ENCODE peak calls at places on chromosomes 7 and 10, in seven cellular contexts. One of them, this sample, is unnamed.

GRCh38 chr10:3704565-3705360 is 80.2 kb downstream of the KLF6 start:
- DNase-seq in stomach: no peak
- DNase-seq in H7: no peak
- DNase-seq in testis: no peak
- DNase-seq in mesenchymal stem cell: no peak
- DNase-seq in fibroblast of villous mesenchyme: no peak
- DNase-seq in Caco-2: no peak
- DNase-seq in this sample: no peak

GRCh38 chr7:33547880-33548279 is 357.5 kb upstream of the BMPER start:
- DNase-seq in H7: no peak
- DNase-seq in testis: no peak
- DNase-seq in fibroblast of villous mesenchyme: no peak
- DNase-seq in stomach: no peak
- DNase-seq in mesenchymal stem cell: peak; percentile 37
- DNase-seq in Caco-2: no peak
- DNase-seq in this sample: no peak

GRCh38 chr10:27410153-27410552 is 94.0 kb upstream of the RAB18 start:
- DNase-seq in mesenchymal stem cell: no peak
- DNase-seq in Caco-2: no peak
- DNase-seq in stomach: no peak
- DNase-seq in testis: no peak
- DNase-seq in fibroblast of villous mesenchyme: no peak
- DNase-seq in H7: no peak
- DNase-seq in this sample: no peak

GRCh38 chr7:102185796-102186195 is 100.9 kb upstream of the SH2B2 start:
- DNase-seq in H7: no peak
- DNase-seq in mesenchymal stem cell: no peak
- DNase-seq in fibroblast of villous mesenchyme: no peak
- DNase-seq in testis: no peak
- DNase-seq in stomach: no peak
- DNase-seq in Caco-2: no peak
- DNase-seq in this sample: no peak

GRCh38 chr7:123522061-123522460 is 12.3 kb downstream of the IQUB start:
- DNase-seq in testis: no peak
- DNase-seq in mesenchymal stem cell: peak; percentile 46
- DNase-seq in H7: no peak
- DNase-seq in Caco-2: peak; percentile 62
- DNase-seq in stomach: no peak
- DNase-seq in fibroblast of villous mesenchyme: no peak
- DNase-seq in this sample: no peak

GRCh38 chr10:124232686-124233545 is 139.5 kb upstream of the CHST15 start:
- DNase-seq in testis: peak; percentile 29
- DNase-seq in H7: no peak
- DNase-seq in mesenchymal stem cell: no peak
- DNase-seq in stomach: no peak
- DNase-seq in fibroblast of villous mesenchyme: no peak
- DNase-seq in Caco-2: peak; percentile 21
- DNase-seq in this sample: no peak

GRCh38 chr7:80060218-80060806 is 74.3 kb upstream of the GNAI1 start:
- DNase-seq in H7: peak; percentile 21
- DNase-seq in mesenchymal stem cell: peak; percentile 73
- DNase-seq in fibroblast of villous mesenchyme: peak; percentile 85
- DNase-seq in testis: no peak
- DNase-seq in Caco-2: no peak
- DNase-seq in stomach: no peak
- DNase-seq in this sample: no peak

GRCh38 chr7:19991936-19992335 is 218.5 kb upstream of the TMEM196 start:
- DNase-seq in testis: no peak
- DNase-seq in stomach: no peak
- DNase-seq in mesenchymal stem cell: no peak
- DNase-seq in H7: no peak
- DNase-seq in fibroblast of villous mesenchyme: peak; percentile 2
- DNase-seq in Caco-2: no peak
- DNase-seq in this sample: no peak

GRCh38 chr7:158779061-158779992 is 50.0 kb downstream of the ESYT2 start:
- DNase-seq in mesenchymal stem cell: no peak
- DNase-seq in stomach: peak; percentile 77
- DNase-seq in fibroblast of villous mesenchyme: no peak
- DNase-seq in H7: no peak
- DNase-seq in testis: peak; percentile 30
- DNase-seq in Caco-2: no peak
- DNase-seq in this sample: no peak

GRCh38 chr10:11430421-11431275 is 180.8 kb downstream of the USP6NL start:
- DNase-seq in mesenchymal stem cell: no peak
- DNase-seq in testis: no peak
- DNase-seq in stomach: no peak
- DNase-seq in Caco-2: no peak
- DNase-seq in H7: no peak
- DNase-seq in fibroblast of villous mesenchyme: no peak
- DNase-seq in this sample: peak; percentile 35

GRCh38 chr7:34190299-34190698 is 285.0 kb downstream of the BMPER start:
- DNase-seq in H7: no peak
- DNase-seq in stomach: no peak
- DNase-seq in mesenchymal stem cell: no peak
- DNase-seq in fibroblast of villous mesenchyme: no peak
- DNase-seq in testis: no peak
- DNase-seq in Caco-2: no peak
- DNase-seq in this sample: no peak

GRCh38 chr10:81978238-81978637 is 103.2 kb downstream of the NRG3 start:
- DNase-seq in testis: no peak
- DNase-seq in Caco-2: no peak
- DNase-seq in H7: peak; percentile 19
- DNase-seq in stomach: no peak
- DNase-seq in fibroblast of villous mesenchyme: peak; percentile 7
- DNase-seq in mesenchymal stem cell: peak; percentile 42
- DNase-seq in this sample: no peak

GRCh38 chr10:90288403-90288933 is 569.4 kb downstream of the HTR7 start:
- DNase-seq in testis: no peak
- DNase-seq in stomach: no peak
- DNase-seq in fibroblast of villous mesenchyme: peak; percentile 69
- DNase-seq in H7: peak; percentile 15
- DNase-seq in Caco-2: no peak
- DNase-seq in mesenchymal stem cell: peak; percentile 55
- DNase-seq in this sample: peak; percentile 46

GRCh38 chr10:62352356-62352963 is 21.7 kb upstream of the ZNF365 start:
- DNase-seq in Caco-2: no peak
- DNase-seq in fibroblast of villous mesenchyme: peak; percentile 14
- DNase-seq in testis: no peak
- DNase-seq in stomach: no peak
- DNase-seq in H7: no peak
- DNase-seq in mesenchymal stem cell: no peak
- DNase-seq in this sample: no peak

GRCh38 chr7:106597751-106598619 is 63.0 kb downstream of the CCDC71L start:
- DNase-seq in H7: no peak
- DNase-seq in stomach: no peak
- DNase-seq in mesenchymal stem cell: no peak
- DNase-seq in Caco-2: no peak
- DNase-seq in fibroblast of villous mesenchyme: no peak
- DNase-seq in testis: no peak
- DNase-seq in this sample: no peak

GRCh38 chr10:51640120-51640819 is 59.1 kb downstream of the CSTF2T start:
- DNase-seq in mesenchymal stem cell: no peak
- DNase-seq in Caco-2: no peak
- DNase-seq in fibroblast of villous mesenchyme: no peak
- DNase-seq in stomach: no peak
- DNase-seq in H7: no peak
- DNase-seq in testis: no peak
- DNase-seq in this sample: no peak

GRCh38 chr7:155372782-155373358 is 75.2 kb downstream of the INSIG1 start:
- DNase-seq in mesenchymal stem cell: no peak
- DNase-seq in Caco-2: no peak
- DNase-seq in stomach: no peak
- DNase-seq in H7: no peak
- DNase-seq in fibroblast of villous mesenchyme: no peak
- DNase-seq in testis: no peak
- DNase-seq in this sample: peak; percentile 77

GRCh38 chr10:35594115-35594849 is 10.9 kb upstream of the GJD4 start:
- DNase-seq in mesenchymal stem cell: no peak
- DNase-seq in Caco-2: peak; percentile 20
- DNase-seq in stomach: no peak
- DNase-seq in H7: peak; percentile 61
- DNase-seq in fibroblast of villous mesenchyme: no peak
- DNase-seq in testis: no peak
- DNase-seq in this sample: peak; percentile 80

GRCh38 chr10:86481761-86482160 is 39.8 kb downstream of the WAPL start:
- DNase-seq in testis: no peak
- DNase-seq in H7: no peak
- DNase-seq in mesenchymal stem cell: no peak
- DNase-seq in stomach: no peak
- DNase-seq in fibroblast of villous mesenchyme: no peak
- DNase-seq in Caco-2: no peak
- DNase-seq in this sample: no peak

GRCh38 chr7:131642429-131642828 is 86.0 kb upstream of the PODXL start:
- DNase-seq in mesenchymal stem cell: no peak
- DNase-seq in Caco-2: no peak
- DNase-seq in stomach: no peak
- DNase-seq in testis: no peak
- DNase-seq in H7: peak; percentile 4
- DNase-seq in fibroblast of villous mesenchyme: no peak
- DNase-seq in this sample: no peak

GRCh38 chr10:13615650-13616049 is 28.9 kb downstream of the PRPF18 start:
- DNase-seq in testis: no peak
- DNase-seq in stomach: no peak
- DNase-seq in Caco-2: no peak
- DNase-seq in mesenchymal stem cell: no peak
- DNase-seq in fibroblast of villous mesenchyme: no peak
- DNase-seq in H7: peak; percentile 56
- DNase-seq in this sample: peak; percentile 70

GRCh38 chr7:149284343-149284742 is 22.3 kb downstream of the ZNF783 start:
- DNase-seq in stomach: no peak
- DNase-seq in fibroblast of villous mesenchyme: no peak
- DNase-seq in mesenchymal stem cell: no peak
- DNase-seq in testis: no peak
- DNase-seq in H7: no peak
- DNase-seq in Caco-2: no peak
- DNase-seq in this sample: no peak

GRCh38 chr7:48992816-48993215 is 68.5 kb downstream of the CDC14C start:
- DNase-seq in stomach: no peak
- DNase-seq in fibroblast of villous mesenchyme: no peak
- DNase-seq in mesenchymal stem cell: no peak
- DNase-seq in Caco-2: no peak
- DNase-seq in H7: no peak
- DNase-seq in testis: no peak
- DNase-seq in this sample: no peak

GRCh38 chr10:95268438-95268837 is 22.4 kb downstream of the PDLIM1 start:
- DNase-seq in fibroblast of villous mesenchyme: peak; percentile 86
- DNase-seq in Caco-2: no peak
- DNase-seq in mesenchymal stem cell: peak; percentile 93
- DNase-seq in H7: no peak
- DNase-seq in testis: no peak
- DNase-seq in stomach: no peak
- DNase-seq in this sample: peak; percentile 61
- H3K4me3 ChIP-seq in fibroblast of villous mesenchyme: no peak overlapping the region
- H3K4me3 ChIP-seq in Caco-2: no peak overlapping the region
- H3K4me3 ChIP-seq in mesenchymal stem cell: no peak overlapping the region
- H3K4me3 ChIP-seq in H7: no peak overlapping the region
- H3K4me3 ChIP-seq in testis: no peak overlapping the region
- H3K4me3 ChIP-seq in stomach: no peak overlapping the region
- H3K4me3 ChIP-seq in this sample: no peak overlapping the region

GRCh38 chr7:55142919-55143600 is 124.2 kb downstream of the EGFR start:
- DNase-seq in testis: no peak
- DNase-seq in stomach: no peak
- DNase-seq in H7: no peak
- DNase-seq in Caco-2: no peak
- DNase-seq in mesenchymal stem cell: no peak
- DNase-seq in fibroblast of villous mesenchyme: peak; percentile 55
- DNase-seq in this sample: no peak

GRCh38 chr7:55147101-55147500 is 128.3 kb downstream of the EGFR start:
- DNase-seq in H7: no peak
- DNase-seq in fibroblast of villous mesenchyme: no peak
- DNase-seq in mesenchymal stem cell: no peak
- DNase-seq in stomach: no peak
- DNase-seq in Caco-2: no peak
- DNase-seq in testis: no peak
- DNase-seq in this sample: no peak

GRCh38 chr7:55145606-55146005 is 126.8 kb downstream of the EGFR start:
- DNase-seq in fibroblast of villous mesenchyme: no peak
- DNase-seq in stomach: no peak
- DNase-seq in testis: no peak
- DNase-seq in Caco-2: no peak
- DNase-seq in H7: no peak
- DNase-seq in mesenchymal stem cell: no peak
- DNase-seq in this sample: no peak

GRCh38 chr7:55144955-55145342 is 126.1 kb downstream of the EGFR start:
- DNase-seq in testis: no peak
- DNase-seq in mesenchymal stem cell: no peak
- DNase-seq in Caco-2: no peak
- DNase-seq in stomach: no peak
- DNase-seq in fibroblast of villous mesenchyme: no peak
- DNase-seq in H7: peak; percentile 62
- DNase-seq in this sample: no peak

GRCh38 chr7:55144333-55144954 is 125.6 kb downstream of the EGFR start:
- DNase-seq in H7: peak; percentile 86
- DNase-seq in testis: no peak
- DNase-seq in mesenchymal stem cell: no peak
- DNase-seq in fibroblast of villous mesenchyme: no peak
- DNase-seq in stomach: no peak
- DNase-seq in Caco-2: no peak
- DNase-seq in this sample: peak; percentile 87
- H3K4me3 ChIP-seq in H7: no peak overlapping the region
- H3K4me3 ChIP-seq in testis: no peak overlapping the region
- H3K4me3 ChIP-seq in mesenchymal stem cell: no peak overlapping the region
- H3K4me3 ChIP-seq in fibroblast of villous mesenchyme: no peak overlapping the region
- H3K4me3 ChIP-seq in stomach: no peak overlapping the region
- H3K4me3 ChIP-seq in Caco-2: no peak overlapping the region
- H3K4me3 ChIP-seq in this sample: no peak overlapping the region

GRCh38 chr7:114942443-114943175 is 20.7 kb downstream of the MDFIC start:
- DNase-seq in fibroblast of villous mesenchyme: no peak
- DNase-seq in Caco-2: no peak
- DNase-seq in mesenchymal stem cell: no peak
- DNase-seq in stomach: no peak
- DNase-seq in testis: no peak
- DNase-seq in H7: no peak
- DNase-seq in this sample: no peak
- H3K4me3 ChIP-seq in fibroblast of villous mesenchyme: no peak overlapping the region
- H3K4me3 ChIP-seq in Caco-2: no peak overlapping the region
- H3K4me3 ChIP-seq in mesenchymal stem cell: no peak overlapping the region
- H3K4me3 ChIP-seq in stomach: no peak overlapping the region
- H3K4me3 ChIP-seq in testis: no peak overlapping the region
- H3K4me3 ChIP-seq in H7: no peak overlapping the region
- H3K4me3 ChIP-seq in this sample: no peak overlapping the region

DNA sequence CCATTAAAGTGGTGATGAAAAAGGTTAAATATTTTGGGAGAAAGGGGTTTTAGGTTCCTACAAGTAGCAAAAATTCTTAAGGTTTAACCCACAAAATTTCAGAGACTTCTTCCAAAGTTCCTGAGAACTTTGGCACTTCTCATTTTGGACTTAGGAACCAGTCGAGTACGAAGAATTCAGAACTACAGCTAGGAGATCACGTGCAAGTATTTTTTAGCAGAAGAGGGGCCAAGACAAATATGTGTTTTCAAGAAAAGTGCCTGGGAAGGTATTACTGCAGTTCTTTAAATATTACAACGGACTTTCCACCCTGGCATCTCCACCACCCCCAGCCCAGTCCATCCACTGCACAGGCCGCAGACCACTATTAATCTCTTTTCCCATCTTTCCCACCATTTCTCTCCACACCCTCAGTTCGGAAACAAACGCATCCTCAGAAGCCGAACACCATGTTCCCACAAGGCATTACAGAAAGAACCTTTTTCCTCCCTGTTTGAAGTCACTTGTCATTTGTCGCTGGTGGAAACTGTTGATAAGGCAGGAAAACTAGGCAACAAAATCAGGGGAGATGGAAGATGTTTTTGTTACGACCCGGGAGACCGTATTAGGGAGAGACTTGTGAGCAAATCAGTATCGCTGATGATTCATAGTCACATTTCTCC is 7.1 kb downstream of the INHBA start:
- DNase-seq in testis: no peak
- DNase-seq in H7: no peak
- DNase-seq in fibroblast of villous mesenchyme: peak; percentile 90
- DNase-seq in mesenchymal stem cell: no peak
- DNase-seq in Caco-2: no peak
- DNase-seq in stomach: no peak
- DNase-seq in this sample: no peak
- H3K4me3 ChIP-seq in testis: peak overlapping the region; percentile 53
- H3K4me3 ChIP-seq in H7: no peak overlapping the region
- H3K4me3 ChIP-seq in fibroblast of villous mesenchyme: peak overlapping the region; percentile 60
- H3K4me3 ChIP-seq in mesenchymal stem cell: peak overlapping the region; percentile 41
- H3K4me3 ChIP-seq in Caco-2: peak overlapping the region; percentile 13
- H3K4me3 ChIP-seq in stomach: peak overlapping the region; percentile 24
- H3K4me3 ChIP-seq in this sample: no peak overlapping the region